ENCODE peak calls at places on chromosomes 3 and 15, in nine cellular contexts. V is NB4; F is erythroblast; O is left ventricle myocardium superior; Y is NCI-H2081; H is activated naive CD8-positive, alpha-beta T cell treated with anti-CD3 and anti-CD28 coated beads, Interleukin-2, amount 50 U/mL, for 24 hours; R is SW480; B is EL; Z is MCF 10A. I is an unnamed sample.

GRCh38 chr3:167198949-167199348 is 181.1 kb downstream of the ZBBX start:
- DNase-seq in V (peak; percentile 18), F (no peak), O (no peak), Y (no peak), H (no peak), R (no peak), B (no peak), Z (no peak), I (no peak)

GRCh38 chr3:132659000-132659369 is 624 bp downstream of the ACAD11 start:
- DNase-seq in V (peak; percentile 9), F (no peak), O (no peak), Y (peak; percentile 69), H (no peak), R (no peak), B (no peak), Z (peak; percentile 50), I (no peak)

GRCh38 chr3:141093971-141094401 is 42.8 kb downstream of the SPSB4 start:
- DNase-seq in V (no peak), F (no peak), O (peak; percentile 87), Y (peak; percentile 70), H (no peak), R (no peak), B (no peak), Z (peak; percentile 74), I (peak; percentile 31)

GRCh38 chr3:170320471-170321121 is 36.9 kb upstream of the SKIL start:
- DNase-seq in V (no peak), F (no peak), O (no peak), Y (no peak), H (no peak), R (no peak), B (no peak), Z (no peak), I (no peak)

GRCh38 chr3:126147932-126148683 is 32.3 kb downstream of the ALDH1L1 start:
- DNase-seq in V (no peak), F (no peak), O (no peak), Y (no peak), H (no peak), R (no peak), B (no peak), Z (no peak), I (no peak)

GRCh38 chr15:34616613-34617012 is 33.2 kb upstream of the GOLGA8B start:
- DNase-seq in V (peak; percentile 12), F (no peak), O (peak; percentile 22), Y (no peak), H (no peak), R (peak; percentile 14), B (peak; percentile 39), Z (peak; percentile 62), I (peak; percentile 69)

GRCh38 chr15:40871749-40872617 is 2.1 kb downstream of the RHOV start:
- DNase-seq in V (no peak), F (no peak), O (no peak), Y (no peak), H (peak; percentile 32), R (no peak), B (no peak), Z (peak; percentile 73), I (no peak)

GRCh38 chr3:180275176-180275575 is 238.4 kb upstream of the PEX5L start:
- DNase-seq in V (no peak), F (no peak), O (no peak), Y (no peak), H (no peak), R (no peak), B (no peak), Z (peak; percentile 42), I (no peak)

GRCh38 chr3:32120480-32120879 is 14.1 kb downstream of the GPD1L start:
- DNase-seq in V (peak; percentile 57), F (no peak), O (no peak), Y (no peak), H (no peak), R (no peak), B (no peak), Z (no peak), I (no peak)

GRCh38 chr3:45110185-45110833 is 35.9 kb downstream of the CDCP1 start:
- DNase-seq in V (peak; percentile 90), F (no peak), O (no peak), Y (no peak), H (no peak), R (peak; percentile 71), B (no peak), Z (no peak), I (no peak)

GRCh38 chr3:189488241-189488767 is 142.9 kb upstream of the TP63 start:
- DNase-seq in V (no peak), F (no peak), O (no peak), Y (no peak), H (no peak), R (no peak), B (peak; percentile 95), Z (peak; percentile 97), I (peak; percentile 81)

GRCh38 chr3:37580237-37580636 is 281.4 kb upstream of the CTDSPL start:
- DNase-seq in V (no peak), F (no peak), O (no peak), Y (no peak), H (no peak), R (no peak), B (no peak), Z (no peak), I (no peak)

GRCh38 chr15:77033729-77034619 is 36.9 kb downstream of the TSPAN3 start:
- DNase-seq in V (peak; percentile 24), F (no peak), O (peak; percentile 20), Y (no peak), H (no peak), R (no peak), B (no peak), Z (no peak), I (no peak)

GRCh38 chr15:27250223-27250622 is 279.2 kb downstream of the GABRG3 start:
- DNase-seq in V (no peak), F (no peak), O (no peak), Y (peak; percentile 80), H (no peak), R (no peak), B (no peak), Z (no peak), I (no peak)

GRCh38 chr15:39304201-39304841 is 276.6 kb upstream of the THBS1 start:
- DNase-seq in V (no peak), F (no peak), O (no peak), Y (no peak), H (no peak), R (peak; percentile 38), B (peak; percentile 67), Z (no peak), I (no peak)

GRCh38 chr15:62928996-62929350 is 113.6 kb upstream of the TPM1 start:
- DNase-seq in V (no peak), F (no peak), O (no peak), Y (no peak), H (no peak), R (no peak), B (peak; percentile 85), Z (peak; percentile 71), I (no peak)

GRCh38 chr3:129240436-129240835 is 9.0 kb upstream of the COPG1 start:
- DNase-seq in V (no peak), F (no peak), O (no peak), Y (no peak), H (no peak), R (peak; percentile 58), B (peak; percentile 37), Z (no peak), I (no peak)

GRCh38 chr3:50256978-50257890 is 11.7 kb upstream of the SEMA3B start:
- DNase-seq in V (peak; percentile 62), F (peak; percentile 57), O (no peak), Y (peak; percentile 22), H (peak; percentile 65), R (peak; percentile 43), B (no peak), Z (peak; percentile 67), I (no peak)

GRCh38 chr15:68371160-68371559 is 60.8 kb downstream of the ITGA11 start:
- DNase-seq in V (no peak), F (no peak), O (no peak), Y (no peak), H (no peak), R (no peak), B (no peak), Z (no peak), I (no peak)

GRCh38 chr3:66507631-66508260 is 6.9 kb upstream of the LRIG1 start:
- DNase-seq in V (no peak), F (no peak), O (peak; percentile 52), Y (no peak), H (no peak), R (no peak), B (no peak), Z (no peak), I (peak; percentile 74)

GRCh38 chr3:119508172-119508845 is 10.0 kb downstream of the TIMMDC1 start:
- DNase-seq in V (peak; percentile 27), F (peak; percentile 61), O (no peak), Y (no peak), H (peak; percentile 31), R (no peak), B (no peak), Z (no peak), I (no peak)

GRCh38 chr3:108031893-108032292 is 58.9 kb downstream of the CD47 start:
- DNase-seq in V (no peak), F (no peak), O (no peak), Y (no peak), H (no peak), R (no peak), B (peak; percentile 13), Z (peak; percentile 54), I (no peak)

GRCh38 chr3:195070321-195070720 is 200.6 kb downstream of the XXYLT1 start:
- DNase-seq in V (no peak), F (no peak), O (no peak), Y (no peak), H (no peak), R (no peak), B (no peak), Z (no peak), I (no peak)

GRCh38 chr15:87722941-87723691 is 533.4 kb downstream of the NTRK3 start:
- DNase-seq in V (no peak), F (no peak), O (no peak), Y (no peak), H (no peak), R (no peak), B (no peak), Z (no peak), I (no peak)

GRCh38 chr15:22968356-22968755 is 11.8 kb downstream of the CYFIP1 start:
- DNase-seq in V (no peak), F (no peak), O (no peak), Y (no peak), H (no peak), R (no peak), B (peak; percentile 83), Z (peak; percentile 71), I (no peak)

GRCh38 chr3:126499401-126499800 is 18.2 kb downstream of the UROC1 start:
- DNase-seq in V (no peak), F (no peak), O (no peak), Y (no peak), H (no peak), R (no peak), B (no peak), Z (no peak), I (no peak)

GRCh38 chr3:123993818-123994217 is 1.9 kb upstream of the ROPN1 start:
- DNase-seq in V (no peak), F (no peak), O (no peak), Y (no peak), H (no peak), R (no peak), B (no peak), Z (no peak), I (no peak)

GRCh38 chr15:29207027-29207757 is 62.4 kb downstream of the NSMCE3 start:
- DNase-seq in V (no peak), F (no peak), O (no peak), Y (no peak), H (no peak), R (no peak), B (no peak), Z (no peak), I (no peak)

GRCh38 chr3:14879161-14879888 is 60.6 kb downstream of the FGD5 start:
- DNase-seq in V (peak; percentile 30), F (no peak), O (peak; percentile 51), Y (peak; percentile 82), H (no peak), R (peak; percentile 93), B (no peak), Z (peak; percentile 24), I (no peak)

GRCh38 chr15:51132384-51133139 is 37.9 kb upstream of the TNFAIP8L3 start:
- DNase-seq in V (peak; percentile 42), F (peak; percentile 12), O (peak; percentile 41), Y (peak; percentile 33), H (peak; percentile 6), R (peak; percentile 6), B (peak; percentile 97), Z (peak; percentile 94), I (peak; percentile 50)

GRCh38 chr3:42846682-42847522 is 28.8 kb downstream of the CYP8B1 start:
- DNase-seq in V (peak; percentile 53), F (peak; percentile 61), O (peak; percentile 51), Y (no peak), H (peak; percentile 25), R (no peak), B (no peak), Z (no peak), I (no peak)